ENCODE peak calls at places on chromosome 13, in seven cellular contexts. P is AG09309, G is HFF-Myc, C is pancreas, L is GM12878, Y is tibial nerve, W is K562. T is an unnamed sample.

GRCh38 chr13:97191615-97192014 is 30.5 kb upstream of the MBNL2 start:
- DNase-seq in P (no peak), G (no peak), C (no peak), L (no peak), Y (no peak), W (no peak), T (no peak)

GRCh38 chr13:26784704-26785639 is 24.4 kb upstream of the GPR12 start:
- DNase-seq in P (no peak), G (no peak), C (no peak), L (no peak), Y (peak), W (no peak), T (no peak)

GRCh38 chr13:50679321-50679720 is 164.2 kb downstream of the DLEU7 start:
- DNase-seq in P (peak), G (no peak), C (no peak), L (no peak), Y (no peak), W (no peak), T (no peak)

GRCh38 chr13:35599385-35599784 is 122.9 kb upstream of the MAB21L1 start:
- DNase-seq in P (no peak), G (no peak), C (no peak), L (no peak), Y (no peak), W (no peak), T (no peak)

GRCh38 chr13:19050901-19051300 is 130.7 kb downstream of the TUBA3C start:
- DNase-seq in P (no peak), G (no peak), C (no peak), L (no peak), Y (no peak), W (no peak), T (no peak)

GRCh38 chr13:30032263-30032662 is 181.8 kb upstream of the UBL3 start:
- DNase-seq in P (no peak), G (no peak), C (no peak), L (no peak), Y (no peak), W (no peak), T (no peak)

GRCh38 chr13:35475960-35476943 is at the start of gene MAB21L1:
- DNase-seq in P (no peak), G (peak), C (no peak), L (no peak), Y (peak), W (no peak), T (no peak)

GRCh38 chr13:102917019-102917418 is 71.2 kb downstream of the ERCC5 start:
- DNase-seq in P (no peak), G (no peak), C (no peak), L (no peak), Y (no peak), W (no peak), T (no peak)

GRCh38 chr13:42453091-42453645 is 120.8 kb upstream of the TNFSF11 start:
- DNase-seq in P (no peak), G (no peak), C (no peak), L (no peak), Y (no peak), W (no peak), T (no peak)

GRCh38 chr13:108574856-108575255 is 54.6 kb upstream of the MYO16 start:
- DNase-seq in P (no peak), G (no peak), C (no peak), L (no peak), Y (no peak), W (no peak), T (no peak)

GRCh38 chr13:68257111-68257842 is 1027.1 kb upstream of the PCDH9 start:
- DNase-seq in P (no peak), G (no peak), C (no peak), L (no peak), Y (no peak), W (no peak), T (no peak)

GRCh38 chr13:110576070-110576394 is 14.5 kb upstream of the RAB20 start:
- DNase-seq in P (no peak), G (no peak), C (no peak), L (no peak), Y (no peak), W (no peak), T (no peak)

GRCh38 chr13:76885203-76886004 is 801 bp downstream of the KCTD12 start:
- DNase-seq in P (no peak), G (peak), C (peak), L (no peak), Y (peak), W (peak), T (peak)

GRCh38 chr13:45102136-45102802 is 18.0 kb upstream of the GTF2F2 start:
- DNase-seq in P (no peak), G (no peak), C (no peak), L (no peak), Y (no peak), W (no peak), T (no peak)

GRCh38 chr13:111639994-111640393 is 319.6 kb downstream of the TEX29 start:
- DNase-seq in P (no peak), G (no peak), C (no peak), L (no peak), Y (no peak), W (no peak), T (no peak)

GRCh38 chr13:21402586-21403307 is 56.4 kb downstream of the ZDHHC20 start:
- DNase-seq in P (no peak), G (no peak), C (no peak), L (no peak), Y (no peak), W (no peak), T (no peak)

GRCh38 chr13:59835569-59835968 is 328.2 kb downstream of the DIAPH3 start:
- DNase-seq in P (no peak), G (no peak), C (no peak), L (no peak), Y (no peak), W (no peak), T (no peak)

GRCh38 chr13:87678353-87678752 is 7.2 kb downstream of the SLITRK5 start:
- DNase-seq in P (no peak), G (no peak), C (no peak), L (no peak), Y (no peak), W (no peak), T (no peak)

GRCh38 chr13:19587635-19588300 is 26.4 kb upstream of the TPTE2 start:
- DNase-seq in P (no peak), G (no peak), C (peak), L (no peak), Y (peak), W (peak), T (no peak)

GRCh38 chr13:93309886-93310520 is 83.4 kb downstream of the GPC6 start:
- DNase-seq in P (peak), G (peak), C (no peak), L (no peak), Y (no peak), W (no peak), T (no peak)

GRCh38 chr13:70622785-70623184 is 514.5 kb upstream of the KLHL1 start:
- DNase-seq in P (no peak), G (no peak), C (no peak), L (no peak), Y (no peak), W (no peak), T (no peak)

GRCh38 chr13:20258208-20258962 is 26.3 kb upstream of the GJB6 start:
- DNase-seq in P (no peak), G (no peak), C (no peak), L (no peak), Y (peak), W (no peak), T (no peak)

GRCh38 chr13:78045916-78046315 is 127.3 kb upstream of the EDNRB start:
- DNase-seq in P (no peak), G (no peak), C (no peak), L (no peak), Y (no peak), W (no peak), T (no peak)

GRCh38 chr13:71866173-71867091 is 572 bp downstream of the DACH1 start:
- DNase-seq in P (no peak), G (no peak), C (peak), L (no peak), Y (no peak), W (no peak), T (no peak)

GRCh38 chr13:41811588-41812021 is 149.3 kb downstream of the VWA8 start:
- DNase-seq in P (no peak), G (no peak), C (no peak), L (peak), Y (no peak), W (no peak), T (no peak)

GRCh38 chr13:21344662-21345176 is 114.4 kb downstream of the ZDHHC20 start:
- DNase-seq in P (no peak), G (no peak), C (no peak), L (no peak), Y (no peak), W (no peak), T (no peak)

GRCh38 chr13:21137696-21138095 is 38.7 kb downstream of the SKA3 start:
- DNase-seq in P (no peak), G (no peak), C (no peak), L (no peak), Y (no peak), W (no peak), T (no peak)

GRCh38 chr13:42803563-42804212 is 22.3 kb downstream of the FAM216B start:
- DNase-seq in P (no peak), G (no peak), C (no peak), L (no peak), Y (no peak), W (no peak), T (no peak)

GRCh38 chr13:44103721-44104490 is 224.2 kb downstream of the LACC1 start:
- DNase-seq in P (no peak), G (no peak), C (no peak), L (no peak), Y (no peak), W (no peak), T (no peak)

GRCh38 chr13:111398196-111398595 is 77.8 kb downstream of the TEX29 start:
- DNase-seq in P (no peak), G (no peak), C (no peak), L (no peak), Y (no peak), W (no peak), T (no peak)

GRCh38 chr13:25473864-25474263 is 102.1 kb downstream of the ATP8A2 start:
- DNase-seq in P (no peak), G (no peak), C (no peak), L (no peak), Y (no peak), W (no peak), T (no peak)

GRCh38 chr13:51122868-51123267 is 11.8 kb upstream of the C13orf42 start:
- DNase-seq in P (no peak), G (no peak), C (no peak), L (peak), Y (no peak), W (no peak), T (no peak)

GRCh38 chr13:110397445-110397844 is 90.4 kb downstream of the COL4A2 start:
- DNase-seq in P (no peak), G (no peak), C (no peak), L (no peak), Y (peak), W (no peak), T (peak)

GRCh38 chr13:92224052-92224821 is 825.8 kb downstream of the GPC5 start:
- DNase-seq in P (no peak), G (no peak), C (no peak), L (no peak), Y (peak), W (no peak), T (no peak)

GRCh38 chr13:38905861-38906260 is 84.8 kb downstream of the STOML3 start:
- DNase-seq in P (no peak), G (no peak), C (no peak), L (no peak), Y (no peak), W (no peak), T (no peak)
- H3K4me3 ChIP-seq in P (no peak), G (no peak), C (no peak), L (no peak), Y (no peak), W (no peak), T (no peak)

DNA sequence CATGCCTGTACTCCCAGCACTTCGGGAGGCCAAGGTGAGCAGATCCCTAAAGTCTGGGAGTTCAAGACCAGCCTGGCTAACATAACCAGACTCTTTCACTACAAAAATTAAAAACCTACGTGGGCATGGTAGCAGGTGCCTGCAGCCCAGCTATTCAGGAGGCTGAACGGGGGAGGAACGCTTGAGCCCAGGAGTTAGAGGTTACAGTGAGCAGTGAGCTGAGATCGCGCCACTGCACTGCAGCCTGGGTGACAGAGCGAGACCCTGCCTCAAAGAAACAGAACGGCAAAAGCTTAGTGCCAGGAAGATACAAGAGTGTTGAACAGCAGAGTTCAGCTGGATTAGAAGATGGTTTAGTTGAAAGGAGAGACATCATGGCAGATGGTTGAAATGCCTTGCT is 24.1 kb upstream of the RNF113B start:
- DNase-seq in P (no peak), G (no peak), C (no peak), L (no peak), Y (no peak), W (no peak), T (no peak)
- H3K4me3 ChIP-seq in P (no peak), G (no peak), C (no peak), L (no peak), Y (no peak), W (no peak), T (no peak)

DNA sequence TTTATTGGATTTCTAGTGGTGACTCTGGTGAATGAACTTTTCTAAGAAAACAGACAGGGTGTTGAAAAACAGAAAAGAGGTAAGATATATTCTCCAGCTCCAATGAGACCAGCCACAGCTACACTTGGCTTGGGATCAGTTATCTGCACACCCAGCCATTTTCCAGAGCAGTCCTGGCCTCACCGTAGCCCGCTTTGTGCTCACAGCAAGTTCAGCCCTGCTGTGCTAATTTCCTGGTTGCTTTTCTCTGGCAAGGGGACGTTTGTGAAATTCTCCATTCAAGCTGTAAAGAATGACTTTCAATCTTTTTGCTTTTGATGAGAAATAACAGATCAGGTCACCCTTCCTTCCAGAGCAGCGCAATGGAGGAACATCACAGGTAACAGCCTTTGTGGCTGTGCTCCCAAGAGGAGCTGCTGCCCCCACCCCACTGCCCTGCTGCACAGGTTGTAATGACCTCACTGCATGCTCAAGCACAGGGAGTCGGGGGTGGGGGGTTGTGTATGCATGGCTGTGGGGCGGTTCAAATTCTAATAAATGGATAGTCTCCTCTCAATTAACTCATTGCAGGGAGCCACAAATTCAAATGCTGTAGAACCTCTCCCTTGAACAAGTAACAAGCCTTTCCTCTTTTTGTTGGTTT is 516.6 kb upstream of the NBEA start:
- DNase-seq in P (no peak), G (no peak), C (no peak), L (no peak), Y (no peak), W (no peak), T (no peak)
- H3K4me3 ChIP-seq in P (no peak), G (no peak), C (no peak), L (no peak), Y (no peak), W (no peak), T (no peak)

GRCh38 chr13:33230178-33230881 is 55.2 kb downstream of the STARD13 start:
- DNase-seq in P (no peak), G (no peak), C (no peak), L (no peak), Y (no peak), W (no peak), T (no peak)
- H3K4me3 ChIP-seq in P (no peak), G (no peak), C (no peak), L (no peak), Y (no peak), W (no peak), T (no peak)

DNA sequence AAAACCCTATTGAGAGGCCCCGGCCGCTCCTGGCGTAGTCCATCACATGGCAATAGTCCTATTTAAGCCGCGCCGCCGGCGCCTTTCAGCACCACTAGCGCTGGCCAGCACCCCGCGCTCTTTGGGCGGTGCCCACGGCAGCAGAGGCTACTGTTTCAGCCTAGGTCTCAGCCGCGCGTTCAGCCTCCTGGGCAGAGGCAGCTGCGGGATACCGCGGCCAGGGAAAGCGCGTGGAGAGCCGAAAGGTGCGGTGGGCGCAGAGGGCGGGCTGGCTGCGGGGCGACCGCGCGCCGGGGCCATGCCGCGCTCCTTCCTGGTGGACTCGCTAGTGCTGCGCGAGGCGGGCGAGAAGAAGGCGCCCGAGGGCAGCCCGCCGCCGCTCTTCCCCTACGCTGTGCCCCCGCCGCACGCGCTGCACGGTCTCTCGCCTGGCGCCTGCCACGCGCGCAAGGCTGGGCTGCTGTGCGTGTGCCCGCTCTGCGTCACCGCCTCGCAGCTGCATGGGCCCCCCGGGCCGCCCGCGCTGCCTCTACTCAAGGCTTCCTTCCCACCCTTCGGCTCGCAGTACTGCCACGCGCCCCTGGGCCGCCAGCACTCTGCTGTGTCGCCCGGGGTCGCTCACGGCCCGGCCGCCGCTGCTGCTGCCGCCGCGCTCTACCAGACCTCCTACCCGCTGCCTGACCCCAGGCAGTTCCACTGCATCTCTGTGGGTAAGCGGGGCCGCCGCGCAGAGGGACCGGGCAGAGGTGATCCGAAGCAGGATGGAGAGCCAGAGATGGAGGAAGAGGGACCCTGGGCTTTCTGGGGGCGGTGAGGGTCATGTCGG is at the start of gene GSX1:
- DNase-seq in P (peak), G (peak), C (peak), L (no peak), Y (no peak), W (no peak), T (no peak)
- H3K4me3 ChIP-seq in P (peak), G (no peak), C (no peak), L (peak), Y (peak), W (no peak), T (peak)

DNA sequence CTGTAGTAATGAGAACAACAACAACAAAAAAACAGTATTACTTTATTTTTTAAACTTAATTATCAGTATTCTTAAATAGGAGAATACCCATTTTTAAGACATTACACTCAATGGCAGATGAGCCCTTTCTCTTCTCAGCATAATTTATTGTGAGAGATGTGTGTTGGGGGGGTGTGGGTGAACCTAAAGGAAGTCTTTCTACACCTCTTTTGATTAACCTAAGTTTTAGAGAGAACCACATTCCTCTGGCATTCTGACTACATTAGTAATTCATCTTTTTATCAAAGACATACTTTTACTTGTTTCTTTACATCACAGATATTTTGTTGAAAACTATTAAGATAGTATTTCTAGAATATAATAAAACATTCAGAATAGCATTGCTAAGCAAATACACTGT is 890.9 kb downstream of the PCDH9 start:
- DNase-seq in P (no peak), G (no peak), C (no peak), L (no peak), Y (no peak), W (no peak), T (no peak)
- H3K4me3 ChIP-seq in P (no peak), G (no peak), C (no peak), L (no peak), Y (no peak), W (no peak), T (no peak)

DNA sequence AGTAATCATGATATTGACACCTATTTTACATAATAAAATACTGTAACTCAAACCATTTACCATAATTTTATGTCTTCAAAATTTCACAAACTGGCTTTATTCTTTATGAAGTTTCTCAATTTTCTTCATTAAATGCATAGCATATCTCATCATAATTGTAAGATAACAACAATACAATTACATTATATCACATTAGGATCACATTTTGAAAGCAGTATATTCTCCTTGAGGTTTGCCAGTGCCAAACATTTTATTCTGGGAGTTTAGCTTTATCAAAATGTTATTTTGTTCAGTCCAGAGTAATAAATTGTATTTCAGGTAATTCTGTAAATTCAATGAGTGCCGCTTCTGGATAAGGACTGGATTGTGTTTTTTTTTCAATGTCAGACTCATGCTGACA is 234.6 kb upstream of the MIR17HG start:
- DNase-seq in P (no peak), G (no peak), C (no peak), L (no peak), Y (no peak), W (no peak), T (no peak)
- H3K4me3 ChIP-seq in P (no peak), G (no peak), C (no peak), L (no peak), Y (no peak), W (no peak), T (no peak)

GRCh38 chr13:112969692-112970338 is 801 bp downstream of the MCF2L start:
- DNase-seq in P (no peak), G (no peak), C (no peak), L (no peak), Y (no peak), W (no peak), T (no peak)
- H3K4me3 ChIP-seq in P (no peak), G (no peak), C (peak), L (no peak), Y (peak), W (no peak), T (peak)